ENCODE peak calls at places on chromosomes 3 and 15, in nine cellular contexts. C, L, I, Y, X, V, Q, F and G are unnamed samples.

GRCh38 chr3:13148561-13149330 is 75.5 kb upstream of the IQSEC1 start:
- DNase-seq in C (no peak), L (no peak), I (no peak), Y (no peak), X (no peak), V (no peak), Q (no peak), F (peak; percentile 9), G (no peak)

GRCh38 chr15:75181780-75182179 is 19.9 kb upstream of the C15orf39 start:
- DNase-seq in C (no peak), L (no peak), I (peak; percentile 23), Y (no peak), X (no peak), V (no peak), Q (no peak), F (no peak), G (no peak)

GRCh38 chr15:76575177-76576078 is 238.9 kb downstream of the ISL2 start:
- DNase-seq in C (no peak), L (no peak), I (no peak), Y (no peak), X (no peak), V (peak; percentile 45), Q (no peak), F (no peak), G (no peak)

GRCh38 chr3:149790698-149791097 is 1.7 kb downstream of the ANKUB1 start:
- DNase-seq in C (no peak), L (no peak), I (no peak), Y (no peak), X (no peak), V (no peak), Q (no peak), F (no peak), G (no peak)

GRCh38 chr3:190443257-190443656 is 6.4 kb downstream of the TMEM207 start:
- DNase-seq in C (no peak), L (no peak), I (peak; percentile 59), Y (peak; percentile 51), X (no peak), V (no peak), Q (no peak), F (peak; percentile 10), G (no peak)

GRCh38 chr3:37852771-37853170 is 8.9 kb upstream of the CTDSPL start:
- DNase-seq in C (no peak), L (no peak), I (no peak), Y (no peak), X (no peak), V (no peak), Q (no peak), F (no peak), G (no peak)

GRCh38 chr15:87827126-87827525 is 429.4 kb downstream of the NTRK3 start:
- DNase-seq in C (no peak), L (no peak), I (peak; percentile 36), Y (peak; percentile 19), X (no peak), V (peak; percentile 64), Q (no peak), F (no peak), G (no peak)

GRCh38 chr15:58086479-58086878 is 21.0 kb upstream of the ALDH1A2 start:
- DNase-seq in C (no peak), L (no peak), I (peak; percentile 53), Y (peak; percentile 45), X (no peak), V (peak; percentile 22), Q (no peak), F (no peak), G (no peak)

GRCh38 chr3:124924741-124925140 is 9.8 kb downstream of the MUC13 start:
- DNase-seq in C (no peak), L (no peak), I (no peak), Y (no peak), X (no peak), V (peak; percentile 31), Q (no peak), F (no peak), G (no peak)

GRCh38 chr15:35545316-35545824 is 595 bp downstream of the DPH6 start:
- DNase-seq in C (peak; percentile 48), L (peak; percentile 44), I (peak; percentile 67), Y (peak; percentile 38), X (peak; percentile 50), V (peak; percentile 72), Q (peak; percentile 63), F (no peak), G (no peak)

GRCh38 chr3:191269289-191270085 is 59.7 kb upstream of the CCDC50 start:
- DNase-seq in C (no peak), L (no peak), I (no peak), Y (peak; percentile 48), X (no peak), V (peak; percentile 71), Q (no peak), F (no peak), G (no peak)

GRCh38 chr3:196523841-196524240 is 8.7 kb upstream of the SMCO1 start:
- DNase-seq in C (no peak), L (no peak), I (no peak), Y (no peak), X (no peak), V (no peak), Q (no peak), F (no peak), G (no peak)
- H3K9me3 ChIP-seq in C (no peaks in the 10 kb centered on the region), L (peaks cover 11% of the 10 kb centered on the region), I (no peaks in the 10 kb centered on the region), Y (peaks cover 19% of the 10 kb centered on the region), X (no peaks in the 10 kb centered on the region), V (no peaks in the 10 kb centered on the region), Q (peaks cover 23% of the 10 kb centered on the region), F (peaks cover 14% of the 10 kb centered on the region), G (peaks cover 9% of the 10 kb centered on the region)

DNA sequence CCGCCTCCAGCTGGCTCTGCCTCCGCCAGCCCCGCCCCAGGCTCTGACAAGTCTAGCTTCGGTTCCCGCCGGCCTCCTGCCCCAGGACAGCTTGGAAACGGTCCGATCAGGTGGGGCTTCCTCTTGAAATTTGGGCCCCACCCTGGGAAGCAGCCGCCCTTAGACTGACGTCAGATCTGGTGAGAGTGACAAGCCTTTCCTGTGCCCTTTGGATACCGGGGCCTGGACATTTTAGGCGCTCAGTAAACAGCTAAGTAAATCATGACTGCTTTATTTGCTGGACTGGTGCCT is 378 bp upstream of the HYAL3 start:
- DNase-seq in C (no peak), L (no peak), I (no peak), Y (no peak), X (no peak), V (no peak), Q (no peak), F (no peak), G (no peak)
- H3K4me3 ChIP-seq in C (peak overlapping the region; percentile 47), L (peak overlapping the region; percentile 66), I (peak overlapping the region; percentile 68), Y (peak overlapping the region; percentile 52), X (peak overlapping the region; percentile 48), V (peak overlapping the region; percentile 39), Q (peak overlapping the region; percentile 75), F (peak overlapping the region; percentile 91), G (no peak overlapping the region)

GRCh38 chr3:48617559-48617958 is 4.0 kb downstream of the TMEM89 start:
- DNase-seq in C (no peak), L (no peak), I (no peak), Y (no peak), X (no peak), V (no peak), Q (no peak), F (no peak), G (no peak)
- H3K27ac ChIP-seq in C (no peak overlapping the region), L (no peak overlapping the region), I (no peak overlapping the region), Y (no peak overlapping the region), X (no peak overlapping the region), V (no peak overlapping the region), Q (no peak overlapping the region), F (no peak overlapping the region), G (no peak overlapping the region)

GRCh38 chr3:45498532-45498931 is 96.0 kb upstream of the LIMD1 start:
- DNase-seq in C (no peak), L (no peak), I (no peak), Y (no peak), X (no peak), V (no peak), Q (no peak), F (no peak), G (no peak)

GRCh38 chr3:45497963-45498362 is 96.6 kb upstream of the LIMD1 start:
- DNase-seq in C (no peak), L (no peak), I (no peak), Y (no peak), X (peak; percentile 30), V (no peak), Q (no peak), F (no peak), G (no peak)

GRCh38 chr3:45491344-45491743 is 103.0 kb downstream of the LARS2 start:
- DNase-seq in C (no peak), L (no peak), I (no peak), Y (no peak), X (no peak), V (no peak), Q (no peak), F (no peak), G (no peak)

GRCh38 chr3:45499529-45499928 is 95.0 kb upstream of the LIMD1 start:
- DNase-seq in C (peak; percentile 29), L (peak; percentile 51), I (peak; percentile 64), Y (peak; percentile 72), X (no peak), V (peak; percentile 48), Q (no peak), F (no peak), G (no peak)

GRCh38 chr3:45496550-45496949 is 98.0 kb upstream of the LIMD1 start:
- DNase-seq in C (no peak), L (no peak), I (no peak), Y (no peak), X (peak; percentile 26), V (no peak), Q (no peak), F (no peak), G (no peak)
- H3K9me3 ChIP-seq in C (no peaks in the 10 kb centered on the region), L (no peaks in the 10 kb centered on the region), I (no peaks in the 10 kb centered on the region), Y (no peaks in the 10 kb centered on the region), X (no peaks in the 10 kb centered on the region), V (no peaks in the 10 kb centered on the region), Q (no peaks in the 10 kb centered on the region), F (no peaks in the 10 kb centered on the region), G (no peaks in the 10 kb centered on the region)

DNA sequence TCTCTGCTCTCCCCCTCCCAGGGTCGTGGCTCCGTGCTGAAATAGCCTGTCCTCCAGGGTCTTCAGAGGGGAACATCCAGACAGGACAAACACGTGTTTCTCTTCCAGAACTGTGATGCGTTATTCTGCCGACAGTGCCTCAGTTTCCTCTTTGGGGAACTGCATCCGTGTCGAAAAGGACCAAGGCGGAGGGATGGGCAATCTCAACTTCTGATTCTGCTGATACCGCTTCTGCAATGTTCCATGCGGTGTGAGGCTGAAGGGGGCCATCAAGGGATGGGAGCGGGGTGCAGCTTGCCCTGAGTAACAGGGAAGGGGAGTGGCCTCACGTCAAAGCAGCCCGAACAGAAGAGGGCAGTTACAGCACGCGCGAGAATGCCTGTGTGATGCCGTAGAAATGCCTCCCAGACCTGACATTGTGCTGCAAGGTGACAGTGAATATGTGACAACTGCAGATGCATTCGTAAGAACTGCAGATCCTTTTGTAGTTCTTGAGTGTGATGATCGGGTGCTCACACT is 275.7 kb downstream of the SHQ1 start:
- DNase-seq in C (no peak), L (no peak), I (no peak), Y (no peak), X (no peak), V (no peak), Q (no peak), F (no peak), G (no peak)
- H3K4me3 ChIP-seq in C (no peak overlapping the region), L (no peak overlapping the region), I (no peak overlapping the region), Y (no peak overlapping the region), X (no peak overlapping the region), V (no peak overlapping the region), Q (no peak overlapping the region), F (no peak overlapping the region), G (no peak overlapping the region)

DNA sequence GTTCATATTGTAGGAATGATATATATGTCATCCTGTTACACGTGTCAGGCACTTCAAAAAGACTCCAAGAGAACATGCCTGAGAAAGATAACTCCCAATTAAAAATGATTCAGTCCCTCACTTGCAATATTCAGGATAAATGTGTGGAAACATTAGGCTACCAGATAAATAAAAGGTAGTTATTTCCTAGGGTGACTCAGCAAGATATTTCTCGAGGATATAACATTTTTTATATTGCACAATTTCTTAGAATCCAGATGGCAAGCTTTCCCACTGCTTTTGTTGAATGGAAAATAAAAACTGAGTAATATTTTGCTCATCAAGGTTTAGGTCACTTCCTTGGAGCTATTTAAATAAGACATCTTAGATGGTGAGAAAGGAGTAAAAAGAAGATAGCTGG is 181.4 kb downstream of the GAP43 start:
- DNase-seq in C (no peak), L (no peak), I (peak; percentile 95), Y (peak; percentile 96), X (no peak), V (peak; percentile 90), Q (no peak), F (no peak), G (no peak)
- H3K27ac ChIP-seq in C (no peak overlapping the region), L (no peak overlapping the region), I (peak overlapping the region; percentile 94), Y (peak overlapping the region; percentile 98), X (no peak overlapping the region), V (peak overlapping the region; percentile 73), Q (no peak overlapping the region), F (no peak overlapping the region), G (no peak overlapping the region)